ENCODE peak calls at places on chromosome 3, in seven cellular contexts. One of them, this sample, is unnamed.

GRCh38 chr3:100086401-100086800 is 27.9 kb downstream of the FILIP1L start:
- DNase-seq in A549: no peak
- DNase-seq in fibroblast of the aortic adventitia: no peak
- DNase-seq in stomach: no peak
- DNase-seq in astrocyte of the spinal cord: no peak
- DNase-seq in HCT116: no peak
- DNase-seq in pancreas: no peak
- DNase-seq in this sample: no peak

GRCh38 chr3:140509534-140509933 is 168.3 kb upstream of the TRIM42 start:
- DNase-seq in A549: no peak
- DNase-seq in fibroblast of the aortic adventitia: no peak
- DNase-seq in stomach: no peak
- DNase-seq in astrocyte of the spinal cord: no peak
- DNase-seq in HCT116: no peak
- DNase-seq in pancreas: no peak
- DNase-seq in this sample: no peak

GRCh38 chr3:194906229-194906629 is 220.5 kb downstream of the FAM43A start:
- DNase-seq in A549: no peak
- DNase-seq in fibroblast of the aortic adventitia: peak; percentile 9
- DNase-seq in stomach: no peak
- DNase-seq in astrocyte of the spinal cord: no peak
- DNase-seq in HCT116: no peak
- DNase-seq in pancreas: no peak
- DNase-seq in this sample: no peak

GRCh38 chr3:193132923-193133463 is 108.0 kb upstream of the PLAAT1 start:
- DNase-seq in A549: no peak
- DNase-seq in fibroblast of the aortic adventitia: peak; percentile 67
- DNase-seq in stomach: no peak
- DNase-seq in astrocyte of the spinal cord: peak; percentile 11
- DNase-seq in HCT116: no peak
- DNase-seq in pancreas: no peak
- DNase-seq in this sample: no peak

GRCh38 chr3:160163259-160163878 is 61.9 kb upstream of the C3orf80 start:
- DNase-seq in A549: peak; percentile 36
- DNase-seq in fibroblast of the aortic adventitia: peak; percentile 74
- DNase-seq in stomach: no peak
- DNase-seq in astrocyte of the spinal cord: peak; percentile 55
- DNase-seq in HCT116: peak; percentile 23
- DNase-seq in pancreas: no peak
- DNase-seq in this sample: no peak

GRCh38 chr3:188520466-188520865 is 366.5 kb downstream of the LPP start:
- DNase-seq in A549: no peak
- DNase-seq in fibroblast of the aortic adventitia: peak; percentile 21
- DNase-seq in stomach: no peak
- DNase-seq in astrocyte of the spinal cord: peak; percentile 44
- DNase-seq in HCT116: no peak
- DNase-seq in pancreas: no peak
- DNase-seq in this sample: no peak

GRCh38 chr3:37907906-37908305 is 46.2 kb downstream of the CTDSPL start:
- DNase-seq in A549: no peak
- DNase-seq in fibroblast of the aortic adventitia: no peak
- DNase-seq in stomach: no peak
- DNase-seq in astrocyte of the spinal cord: peak; percentile 94
- DNase-seq in HCT116: no peak
- DNase-seq in pancreas: no peak
- DNase-seq in this sample: no peak

GRCh38 chr3:69179740-69180372 is 57.5 kb upstream of the LMOD3 start:
- DNase-seq in A549: no peak
- DNase-seq in fibroblast of the aortic adventitia: no peak
- DNase-seq in stomach: no peak
- DNase-seq in astrocyte of the spinal cord: no peak
- DNase-seq in HCT116: no peak
- DNase-seq in pancreas: no peak
- DNase-seq in this sample: no peak

GRCh38 chr3:190092250-190092649 is 28.4 kb downstream of the P3H2 start:
- DNase-seq in A549: no peak
- DNase-seq in fibroblast of the aortic adventitia: peak; percentile 73
- DNase-seq in stomach: no peak
- DNase-seq in astrocyte of the spinal cord: peak; percentile 87
- DNase-seq in HCT116: no peak
- DNase-seq in pancreas: no peak
- DNase-seq in this sample: no peak

GRCh38 chr3:29410200-29410599 is 129.3 kb downstream of the RBMS3 start:
- DNase-seq in A549: no peak
- DNase-seq in fibroblast of the aortic adventitia: no peak
- DNase-seq in stomach: no peak
- DNase-seq in astrocyte of the spinal cord: no peak
- DNase-seq in HCT116: no peak
- DNase-seq in pancreas: no peak
- DNase-seq in this sample: no peak

GRCh38 chr3:108091498-108092259 is 848 bp upstream of the CD47 start:
- DNase-seq in A549: no peak
- DNase-seq in fibroblast of the aortic adventitia: no peak
- DNase-seq in stomach: peak; percentile 43
- DNase-seq in astrocyte of the spinal cord: no peak
- DNase-seq in HCT116: no peak
- DNase-seq in pancreas: peak; percentile 49
- DNase-seq in this sample: no peak

GRCh38 chr3:136332776-136333175 is 82.6 kb downstream of the PCCB start:
- DNase-seq in A549: peak; percentile 22
- DNase-seq in fibroblast of the aortic adventitia: peak; percentile 61
- DNase-seq in stomach: no peak
- DNase-seq in astrocyte of the spinal cord: peak; percentile 37
- DNase-seq in HCT116: no peak
- DNase-seq in pancreas: no peak
- DNase-seq in this sample: no peak

GRCh38 chr3:184737063-184737462 is 25.2 kb upstream of the MAGEF1 start:
- DNase-seq in A549: no peak
- DNase-seq in fibroblast of the aortic adventitia: no peak
- DNase-seq in stomach: peak; percentile 5
- DNase-seq in astrocyte of the spinal cord: no peak
- DNase-seq in HCT116: no peak
- DNase-seq in pancreas: peak; percentile 1
- DNase-seq in this sample: no peak

GRCh38 chr3:9947025-9947995 is 4.9 kb downstream of the PRRT3 start:
- DNase-seq in A549: peak; percentile 89
- DNase-seq in fibroblast of the aortic adventitia: peak; percentile 50
- DNase-seq in stomach: peak; percentile 81
- DNase-seq in astrocyte of the spinal cord: peak; percentile 71
- DNase-seq in HCT116: peak; percentile 74
- DNase-seq in pancreas: peak; percentile 88
- DNase-seq in this sample: peak; percentile 65

GRCh38 chr3:136753112-136753939 is 1.1 kb upstream of the STAG1 start:
- DNase-seq in A549: no peak
- DNase-seq in fibroblast of the aortic adventitia: no peak
- DNase-seq in stomach: no peak
- DNase-seq in astrocyte of the spinal cord: no peak
- DNase-seq in HCT116: no peak
- DNase-seq in pancreas: no peak
- DNase-seq in this sample: no peak

GRCh38 chr3:132236701-132237651 is 80.2 kb upstream of the ACP3 start:
- DNase-seq in A549: no peak
- DNase-seq in fibroblast of the aortic adventitia: no peak
- DNase-seq in stomach: no peak
- DNase-seq in astrocyte of the spinal cord: no peak
- DNase-seq in HCT116: no peak
- DNase-seq in pancreas: no peak
- DNase-seq in this sample: no peak

GRCh38 chr3:97871206-97871605 is 49.4 kb downstream of the CRYBG3 start:
- DNase-seq in A549: no peak
- DNase-seq in fibroblast of the aortic adventitia: peak; percentile 14
- DNase-seq in stomach: no peak
- DNase-seq in astrocyte of the spinal cord: peak; percentile 13
- DNase-seq in HCT116: no peak
- DNase-seq in pancreas: no peak
- DNase-seq in this sample: no peak

GRCh38 chr3:66795365-66795764 is 202.7 kb upstream of the KBTBD8 start:
- DNase-seq in A549: no peak
- DNase-seq in fibroblast of the aortic adventitia: peak; percentile 47
- DNase-seq in stomach: no peak
- DNase-seq in astrocyte of the spinal cord: peak; percentile 83
- DNase-seq in HCT116: no peak
- DNase-seq in pancreas: no peak
- DNase-seq in this sample: no peak

GRCh38 chr3:97687734-97688133 is 76.8 kb upstream of the ARL6 start:
- DNase-seq in A549: no peak
- DNase-seq in fibroblast of the aortic adventitia: no peak
- DNase-seq in stomach: no peak
- DNase-seq in astrocyte of the spinal cord: no peak
- DNase-seq in HCT116: no peak
- DNase-seq in pancreas: no peak
- DNase-seq in this sample: no peak

DNA sequence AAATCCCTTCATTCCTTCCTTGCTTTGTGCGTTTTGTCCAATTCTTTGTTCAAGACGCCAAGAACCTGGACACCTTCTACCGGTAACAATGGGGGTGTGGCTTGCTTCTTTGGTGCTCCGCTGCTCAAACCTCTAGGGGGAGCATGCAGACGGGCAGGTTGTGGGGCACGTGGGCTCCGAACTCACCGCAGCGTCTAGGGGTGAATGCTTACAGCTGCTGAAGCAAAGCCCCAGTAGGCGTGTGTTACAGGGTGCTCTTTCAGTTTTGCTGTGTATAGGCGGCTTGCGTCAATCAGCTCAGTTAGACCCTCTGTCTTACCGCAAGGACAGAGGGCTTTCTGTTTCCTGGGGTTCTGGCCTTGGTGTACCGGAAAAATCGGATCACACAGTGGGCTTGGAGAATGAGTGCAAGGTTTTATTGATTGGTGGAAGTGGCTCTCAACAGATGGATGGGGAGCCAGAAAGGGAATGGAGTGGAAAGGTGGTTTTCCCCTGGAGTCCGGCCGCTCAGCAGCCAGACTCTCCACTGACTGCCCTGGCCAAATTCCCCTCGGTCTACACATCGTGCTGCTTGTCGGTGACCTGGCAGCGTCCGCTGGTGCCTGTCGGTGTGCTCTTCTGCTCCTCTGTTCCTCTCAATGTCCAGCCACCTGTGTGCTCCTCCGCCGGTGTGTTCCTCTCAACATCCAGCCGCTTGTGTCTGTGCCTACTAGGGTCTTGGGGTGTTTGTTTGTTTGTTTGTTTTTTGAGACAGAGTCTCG is 1.2 kb upstream of the LRRC34 start:
- DNase-seq in A549: peak; percentile 42
- DNase-seq in fibroblast of the aortic adventitia: no peak
- DNase-seq in stomach: peak; percentile 46
- DNase-seq in astrocyte of the spinal cord: no peak
- DNase-seq in HCT116: no peak
- DNase-seq in pancreas: peak; percentile 17
- DNase-seq in this sample: no peak
- H3K4me3 ChIP-seq in A549: peak overlapping the region; percentile 28
- H3K4me3 ChIP-seq in fibroblast of the aortic adventitia: no peak overlapping the region
- H3K4me3 ChIP-seq in stomach: peak overlapping the region; percentile 66
- H3K4me3 ChIP-seq in astrocyte of the spinal cord: peak overlapping the region; percentile 16
- H3K4me3 ChIP-seq in HCT116: no peak overlapping the region
- H3K4me3 ChIP-seq in pancreas: no peak overlapping the region
- H3K4me3 ChIP-seq in this sample: no peak overlapping the region

GRCh38 chr3:125054436-125055164 is 1.2 kb downstream of the HEG1 start:
- DNase-seq in A549: peak; percentile 26
- DNase-seq in fibroblast of the aortic adventitia: peak; percentile 72
- DNase-seq in stomach: no peak
- DNase-seq in astrocyte of the spinal cord: peak; percentile 76
- DNase-seq in HCT116: no peak
- DNase-seq in pancreas: no peak
- DNase-seq in this sample: peak; percentile 50

GRCh38 chr3:125051205-125051604 is 4.6 kb downstream of the HEG1 start:
- DNase-seq in A549: no peak
- DNase-seq in fibroblast of the aortic adventitia: no peak
- DNase-seq in stomach: no peak
- DNase-seq in astrocyte of the spinal cord: no peak
- DNase-seq in HCT116: no peak
- DNase-seq in pancreas: no peak
- DNase-seq in this sample: no peak

GRCh38 chr3:125053304-125053699 is 2.5 kb downstream of the HEG1 start:
- DNase-seq in A549: no peak
- DNase-seq in fibroblast of the aortic adventitia: no peak
- DNase-seq in stomach: no peak
- DNase-seq in astrocyte of the spinal cord: no peak
- DNase-seq in HCT116: no peak
- DNase-seq in pancreas: no peak
- DNase-seq in this sample: no peak

GRCh38 chr3:125051715-125052581 is 3.8 kb downstream of the HEG1 start:
- DNase-seq in A549: no peak
- DNase-seq in fibroblast of the aortic adventitia: peak; percentile 93
- DNase-seq in stomach: no peak
- DNase-seq in astrocyte of the spinal cord: peak; percentile 94
- DNase-seq in HCT116: no peak
- DNase-seq in pancreas: no peak
- DNase-seq in this sample: peak; percentile 61

GRCh38 chr3:125052671-125053303 is 3.0 kb downstream of the HEG1 start:
- DNase-seq in A549: peak; percentile 14
- DNase-seq in fibroblast of the aortic adventitia: peak; percentile 90
- DNase-seq in stomach: no peak
- DNase-seq in astrocyte of the spinal cord: peak; percentile 90
- DNase-seq in HCT116: no peak
- DNase-seq in pancreas: no peak
- DNase-seq in this sample: no peak
- H3K4me3 ChIP-seq in A549: no peak overlapping the region
- H3K4me3 ChIP-seq in fibroblast of the aortic adventitia: peak overlapping the region; percentile 96
- H3K4me3 ChIP-seq in stomach: peak overlapping the region; percentile 71
- H3K4me3 ChIP-seq in astrocyte of the spinal cord: peak overlapping the region; percentile 90
- H3K4me3 ChIP-seq in HCT116: no peak overlapping the region
- H3K4me3 ChIP-seq in pancreas: peak overlapping the region; percentile 14
- H3K4me3 ChIP-seq in this sample: no peak overlapping the region

GRCh38 chr3:148840419-148840818 is 12.8 kb downstream of the CPB1 start:
- DNase-seq in A549: no peak
- DNase-seq in fibroblast of the aortic adventitia: no peak
- DNase-seq in stomach: no peak
- DNase-seq in astrocyte of the spinal cord: no peak
- DNase-seq in HCT116: no peak
- DNase-seq in pancreas: no peak
- DNase-seq in this sample: no peak
- H3K4me3 ChIP-seq in A549: no peak overlapping the region
- H3K4me3 ChIP-seq in fibroblast of the aortic adventitia: no peak overlapping the region
- H3K4me3 ChIP-seq in stomach: no peak overlapping the region
- H3K4me3 ChIP-seq in astrocyte of the spinal cord: no peak overlapping the region
- H3K4me3 ChIP-seq in HCT116: no peak overlapping the region
- H3K4me3 ChIP-seq in pancreas: no peak overlapping the region
- H3K4me3 ChIP-seq in this sample: no peak overlapping the region

GRCh38 chr3:150083653-150084037 is 113.0 kb upstream of the PFN2 start:
- DNase-seq in A549: no peak
- DNase-seq in fibroblast of the aortic adventitia: peak; percentile 78
- DNase-seq in stomach: no peak
- DNase-seq in astrocyte of the spinal cord: peak; percentile 57
- DNase-seq in HCT116: no peak
- DNase-seq in pancreas: no peak
- DNase-seq in this sample: peak; percentile 21

GRCh38 chr3:150081084-150081483 is 110.4 kb upstream of the PFN2 start:
- DNase-seq in A549: no peak
- DNase-seq in fibroblast of the aortic adventitia: peak; percentile 66
- DNase-seq in stomach: no peak
- DNase-seq in astrocyte of the spinal cord: peak; percentile 73
- DNase-seq in HCT116: no peak
- DNase-seq in pancreas: no peak
- DNase-seq in this sample: no peak

GRCh38 chr3:150084128-150084527 is 113.4 kb upstream of the PFN2 start:
- DNase-seq in A549: no peak
- DNase-seq in fibroblast of the aortic adventitia: no peak
- DNase-seq in stomach: no peak
- DNase-seq in astrocyte of the spinal cord: no peak
- DNase-seq in HCT116: no peak
- DNase-seq in pancreas: no peak
- DNase-seq in this sample: no peak

GRCh38 chr3:150080058-150080730 is 109.5 kb upstream of the PFN2 start:
- DNase-seq in A549: no peak
- DNase-seq in fibroblast of the aortic adventitia: no peak
- DNase-seq in stomach: no peak
- DNase-seq in astrocyte of the spinal cord: no peak
- DNase-seq in HCT116: no peak
- DNase-seq in pancreas: no peak
- DNase-seq in this sample: no peak

GRCh38 chr3:150082898-150083652 is 112.4 kb upstream of the PFN2 start:
- DNase-seq in A549: no peak
- DNase-seq in fibroblast of the aortic adventitia: no peak
- DNase-seq in stomach: no peak
- DNase-seq in astrocyte of the spinal cord: no peak
- DNase-seq in HCT116: no peak
- DNase-seq in pancreas: no peak
- DNase-seq in this sample: no peak
- H3K4me3 ChIP-seq in A549: peak overlapping the region; percentile 1
- H3K4me3 ChIP-seq in fibroblast of the aortic adventitia: peak overlapping the region; percentile 29
- H3K4me3 ChIP-seq in stomach: no peak overlapping the region
- H3K4me3 ChIP-seq in astrocyte of the spinal cord: peak overlapping the region; percentile 34
- H3K4me3 ChIP-seq in HCT116: no peak overlapping the region
- H3K4me3 ChIP-seq in pancreas: no peak overlapping the region
- H3K4me3 ChIP-seq in this sample: peak overlapping the region; percentile 22